ENCODE peak calls at places on chromosomes 12 and 14, in four cellular contexts. U is AG09319, S is kidney epithelial cell, O is HepG2. E is an unnamed sample.

GRCh38 chr12:28851781-28852180 is 297.3 kb upstream of the FAR2 start:
- DNase-seq in O (no peak), U (no peak), S (peak), E (no peak)

GRCh38 chr14:94761999-94762377 is 7.9 kb downstream of the GSC start:
- DNase-seq in O (no peak), U (no peak), S (no peak), E (no peak)

GRCh38 chr12:20445693-20446092 is 77.4 kb downstream of the PDE3A start:
- DNase-seq in U (no peak), O (no peak), S (no peak), E (no peak)

GRCh38 chr12:123071401-123072304 is 79.2 kb downstream of the PITPNM2 start:
- DNase-seq in U (no peak), S (no peak), O (no peak), E (no peak)

GRCh38 chr12:47773062-47773857 is at the start of gene SLC48A1:
- DNase-seq in U (no peak), S (no peak), O (peak), E (no peak)

GRCh38 chr12:86186449-86186848 is 69.7 kb downstream of the MGAT4C start:
- DNase-seq in U (no peak), O (peak), S (no peak), E (no peak)

GRCh38 chr14:55336691-55337090 is 65.5 kb downstream of the FBXO34 start:
- DNase-seq in S (no peak), U (no peak), O (no peak), E (no peak)

GRCh38 chr14:81400852-81401251 is 728 bp upstream of the STON2 start:
- DNase-seq in U (peak), O (no peak), S (peak), E (peak)

GRCh38 chr14:56874375-56874774 is 64.1 kb upstream of the OTX2 start:
- DNase-seq in O (peak), S (no peak), U (no peak), E (no peak)

GRCh38 chr14:88380405-88380804 is 5.1 kb upstream of the SPATA7 start:
- DNase-seq in O (no peak), S (no peak), U (no peak), E (no peak)

GRCh38 chr12:49887536-49888401 is 15.9 kb downstream of the FAIM2 start:
- DNase-seq in S (no peak), O (peak), U (no peak), E (no peak)

GRCh38 chr12:91975891-91976290 is 169.8 kb downstream of the BTG1 start:
- DNase-seq in U (no peak), O (no peak), S (no peak), E (no peak)

GRCh38 chr14:21063479-21063878 is 5.9 kb downstream of the RNASE8 start:
- DNase-seq in S (peak), U (no peak), O (no peak), E (peak)

GRCh38 chr14:89440997-89441909 is 24.2 kb upstream of the FOXN3 start:
- DNase-seq in S (no peak), U (no peak), O (no peak), E (no peak)

DNA sequence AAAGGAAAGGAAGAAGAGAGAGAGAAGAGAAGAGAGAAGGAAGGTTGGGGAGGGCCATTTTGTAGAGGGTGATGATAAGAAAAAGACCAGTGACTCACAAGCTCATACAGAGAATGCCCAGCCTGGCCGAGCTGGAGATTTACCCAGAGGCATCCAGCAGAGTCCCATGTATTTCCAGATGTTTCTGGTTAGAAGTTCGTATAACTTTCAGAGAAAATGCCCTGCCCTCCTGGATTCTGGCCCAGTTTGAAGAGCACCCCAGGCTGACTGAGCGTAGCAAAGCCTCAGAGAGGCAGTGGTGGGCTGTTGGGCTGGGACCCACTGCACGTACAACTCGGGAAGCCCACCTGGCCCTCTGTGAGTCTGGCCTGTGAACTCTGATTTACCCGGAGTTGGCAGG is 221.8 kb downstream of the SLC41A2 start:
- DNase-seq in U (peak), S (no peak), O (no peak), E (no peak)
- TF ChIP-seq CTCF in U (peak), S (no peak), O (no peak), E (no peak)

GRCh38 chr12:106308611-106309010 is 6.1 kb downstream of the TCP11L2 start:
- DNase-seq in S (no peak), U (no peak), O (no peak), E (no peak)
- TF ChIP-seq CTCF in S (no peak), U (no peak), O (no peak), E (no peak)

DNA sequence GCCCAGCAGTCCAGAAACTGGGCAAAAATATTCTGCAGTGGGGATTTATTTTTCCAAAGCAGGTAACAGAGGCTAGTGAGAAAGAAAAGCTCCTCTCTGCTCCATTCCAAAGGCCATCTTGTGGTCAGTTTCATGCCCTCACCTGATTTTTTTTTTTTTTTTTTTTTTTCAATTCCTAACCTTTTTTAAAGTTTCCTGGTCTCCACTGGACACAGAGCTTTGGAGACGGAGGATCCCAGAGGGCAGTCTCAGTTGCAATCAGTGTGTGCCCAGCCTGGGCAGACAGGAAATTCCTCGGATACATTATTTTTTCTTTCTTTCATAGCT is 178.7 kb upstream of the BCL2L14 start:
- DNase-seq in O (peak), U (no peak), S (no peak), E (no peak)
- TF ChIP-seq CTCF in O (no peak), U (peak), S (peak), E (peak)

DNA sequence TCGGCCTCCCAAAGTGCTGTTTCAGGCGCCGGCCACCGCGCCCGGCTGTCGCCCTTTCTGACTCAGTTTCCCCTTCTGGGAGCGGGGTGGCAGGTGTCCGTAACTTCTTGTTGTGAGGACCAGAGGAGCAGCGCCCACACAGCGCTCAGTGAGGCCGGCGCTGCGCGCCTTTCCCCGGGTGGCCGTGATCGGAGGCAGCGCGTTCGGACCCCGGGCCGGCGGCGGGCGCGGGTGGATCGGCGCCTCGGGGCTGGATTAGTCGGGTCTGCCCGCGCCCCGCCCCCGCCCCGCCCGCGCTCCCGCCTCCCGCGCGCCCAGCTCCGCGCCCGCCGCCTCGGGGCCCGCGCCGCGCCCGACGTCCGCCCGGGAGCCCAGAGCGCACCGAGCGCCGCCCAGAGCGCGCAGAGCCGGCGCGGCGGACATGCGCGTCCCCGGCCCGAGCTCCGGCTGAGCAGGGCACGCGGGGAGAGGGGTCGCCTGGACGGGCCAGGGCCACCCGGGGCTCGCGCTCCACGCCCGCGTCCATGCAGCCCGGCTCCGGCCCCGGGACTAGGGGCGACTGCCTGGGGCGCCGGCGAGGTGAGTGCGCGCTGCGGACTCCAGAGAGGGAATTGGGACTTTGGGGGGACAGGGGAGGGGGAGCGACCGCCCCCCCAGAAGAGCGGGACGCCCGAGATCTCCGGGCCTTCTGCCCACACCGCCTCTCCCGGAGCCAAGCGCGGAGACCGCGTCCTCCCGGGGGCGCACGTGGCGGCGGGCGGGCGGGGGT is 50.5 kb downstream of the LRCOL1 start:
- DNase-seq in O (peak), S (no peak), U (peak), E (no peak)
- TF ChIP-seq CTCF in O (no peak), S (no peak), U (no peak), E (no peak)

DNA sequence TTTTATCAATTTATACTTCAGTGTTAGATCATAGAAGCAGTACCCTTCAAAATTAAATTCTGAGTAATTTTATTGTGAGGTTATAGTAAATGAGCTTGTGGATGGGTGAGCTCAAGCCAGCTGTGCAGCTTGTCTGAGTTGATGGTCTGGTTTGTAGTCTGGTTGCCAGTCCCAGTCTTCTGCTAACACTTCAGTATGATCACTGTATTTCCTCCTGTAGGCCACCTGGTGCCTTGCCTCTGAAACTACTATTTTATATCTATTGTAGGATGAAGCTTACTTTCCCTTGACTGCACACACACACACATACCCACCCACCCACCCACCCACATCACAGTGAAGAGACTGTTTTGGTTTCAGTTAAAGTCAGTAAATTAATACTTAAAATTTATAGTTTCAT is 496.4 kb downstream of the PCNX1 start:
- DNase-seq in S (no peak), U (no peak), O (peak), E (no peak)
- TF ChIP-seq CTCF in S (no peak), U (no peak), O (peak), E (no peak)

GRCh38 chr14:61260939-61261776 is 20.0 kb downstream of the TMEM30B start:
- DNase-seq in S (no peak), U (peak), O (peak), E (no peak)
- TF ChIP-seq CTCF in S (no peak), U (peak), O (no peak), E (no peak)

GRCh38 chr12:15334225-15334624 is 11.9 kb downstream of the PTPRO start:
- DNase-seq in U (no peak), S (no peak), O (no peak), E (no peak)

DNA sequence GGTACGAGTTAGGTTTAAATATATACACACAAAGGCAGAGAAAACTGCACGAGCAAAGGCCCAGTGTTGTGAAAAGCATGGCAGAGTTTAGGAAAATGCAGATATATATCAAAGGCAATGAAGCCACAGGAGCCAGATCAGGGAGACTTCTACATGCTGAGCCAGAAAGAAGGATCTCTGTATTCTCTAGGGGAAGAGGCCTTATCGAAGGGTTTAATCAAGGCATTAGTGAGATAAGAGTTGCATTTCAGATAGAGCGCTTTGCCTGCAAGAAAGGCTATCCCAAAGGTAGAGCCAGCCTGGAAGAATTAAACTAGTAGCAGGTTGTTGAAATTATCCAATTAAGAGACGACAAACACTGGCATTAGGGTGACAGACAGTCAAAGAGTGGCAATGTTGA is 7.6 kb downstream of the PTPRO start:
- DNase-seq in S (no peak), O (no peak), U (no peak), E (no peak)
- TF ChIP-seq CTCF in S (no peak), O (no peak), U (no peak), E (no peak)

GRCh38 chr12:130064999-130065398 is 97.3 kb upstream of the FZD10 start:
- DNase-seq in S (no peak), O (no peak), U (no peak), E (no peak)
- TF ChIP-seq CTCF in S (peak), O (no peak), U (no peak), E (no peak)

GRCh38 chr12:68792952-68793351 is 15.0 kb upstream of the MDM2 start:
- DNase-seq in O (peak), U (no peak), S (no peak), E (no peak)
- TF ChIP-seq CTCF in O (no peak), U (no peak), S (no peak), E (no peak)